ENCODE peak calls at places on chromosomes 12 and 14, in six cellular contexts. One of them, this sample, is unnamed.

GRCh38 chr14:91866061-91866460 is 1.3 kb downstream of the TC2N start:
- DNase-seq in H9: no peak
- DNase-seq in mammary epithelial cell: peak; percentile 53
- DNase-seq in PC-9: no peak
- DNase-seq in neural progenitor cell: no peak
- DNase-seq in A549: no peak
- DNase-seq in this sample: no peak

GRCh38 chr12:104276192-104277131 is 27.1 kb upstream of the EID3 start:
- DNase-seq in PC-9: no peak
- DNase-seq in H9: no peak
- DNase-seq in mammary epithelial cell: no peak
- DNase-seq in A549: peak; percentile 64
- DNase-seq in neural progenitor cell: no peak
- DNase-seq in this sample: no peak

GRCh38 chr12:84911331-84912190 is 1.0 kb downstream of the SLC6A15 start:
- DNase-seq in A549: peak; percentile 72
- DNase-seq in neural progenitor cell: peak; percentile 93
- DNase-seq in H9: peak; percentile 95
- DNase-seq in PC-9: peak; percentile 57
- DNase-seq in mammary epithelial cell: peak; percentile 87
- DNase-seq in this sample: peak; percentile 77

GRCh38 chr14:61565836-61566536 is 129.3 kb upstream of the HIF1A start:
- DNase-seq in PC-9: no peak
- DNase-seq in H9: no peak
- DNase-seq in mammary epithelial cell: peak; percentile 73
- DNase-seq in A549: peak; percentile 70
- DNase-seq in neural progenitor cell: no peak
- DNase-seq in this sample: peak; percentile 88

GRCh38 chr12:129226005-129226404 is 372.7 kb downstream of the GLT1D1 start:
- DNase-seq in neural progenitor cell: no peak
- DNase-seq in A549: no peak
- DNase-seq in H9: no peak
- DNase-seq in mammary epithelial cell: no peak
- DNase-seq in PC-9: no peak
- DNase-seq in this sample: no peak

GRCh38 chr12:128818065-128819022 is 5.4 kb downstream of the SLC15A4 start:
- DNase-seq in neural progenitor cell: no peak
- DNase-seq in mammary epithelial cell: peak; percentile 27
- DNase-seq in A549: peak; percentile 26
- DNase-seq in H9: no peak
- DNase-seq in PC-9: no peak
- DNase-seq in this sample: peak; percentile 96

GRCh38 chr14:72457641-72458040 is 436.3 kb downstream of the DPF3 start:
- DNase-seq in A549: peak; percentile 33
- DNase-seq in neural progenitor cell: no peak
- DNase-seq in mammary epithelial cell: peak; percentile 24
- DNase-seq in H9: no peak
- DNase-seq in PC-9: no peak
- DNase-seq in this sample: peak; percentile 83

GRCh38 chr14:32940066-32940651 is 1.5 kb downstream of the NPAS3 start:
- DNase-seq in H9: no peak
- DNase-seq in mammary epithelial cell: no peak
- DNase-seq in PC-9: no peak
- DNase-seq in A549: no peak
- DNase-seq in neural progenitor cell: peak; percentile 16
- DNase-seq in this sample: peak; percentile 86

GRCh38 chr12:54215990-54216579 is 27.3 kb upstream of the SMUG1 start:
- DNase-seq in PC-9: no peak
- DNase-seq in mammary epithelial cell: no peak
- DNase-seq in A549: peak; percentile 44
- DNase-seq in H9: peak; percentile 76
- DNase-seq in neural progenitor cell: no peak
- DNase-seq in this sample: peak; percentile 69

GRCh38 chr12:4432878-4433820 is 12.5 kb downstream of the FGF6 start:
- DNase-seq in A549: no peak
- DNase-seq in H9: peak; percentile 34
- DNase-seq in mammary epithelial cell: no peak
- DNase-seq in neural progenitor cell: no peak
- DNase-seq in PC-9: no peak
- DNase-seq in this sample: no peak

GRCh38 chr12:27460471-27460978 is 14.0 kb downstream of the SMCO2 start:
- DNase-seq in H9: no peak
- DNase-seq in mammary epithelial cell: peak; percentile 67
- DNase-seq in PC-9: peak; percentile 31
- DNase-seq in neural progenitor cell: no peak
- DNase-seq in A549: peak; percentile 39
- DNase-seq in this sample: no peak

GRCh38 chr12:112447106-112447505 is 28.4 kb downstream of the PTPN11 start:
- DNase-seq in mammary epithelial cell: no peak
- DNase-seq in H9: no peak
- DNase-seq in A549: no peak
- DNase-seq in PC-9: no peak
- DNase-seq in neural progenitor cell: no peak
- DNase-seq in this sample: peak; percentile 52

GRCh38 chr14:64983439-64984310 is 3.0 kb upstream of the FNTB start:
- DNase-seq in mammary epithelial cell: peak; percentile 48
- DNase-seq in A549: peak; percentile 70
- DNase-seq in H9: no peak
- DNase-seq in PC-9: peak; percentile 43
- DNase-seq in neural progenitor cell: peak; percentile 58
- DNase-seq in this sample: no peak

GRCh38 chr14:20706657-20707355 is 18.2 kb downstream of the ANG start:
- DNase-seq in H9: no peak
- DNase-seq in mammary epithelial cell: no peak
- DNase-seq in neural progenitor cell: no peak
- DNase-seq in PC-9: no peak
- DNase-seq in A549: no peak
- DNase-seq in this sample: peak; percentile 14

GRCh38 chr12:64010069-64010686 is 165.7 kb downstream of the SRGAP1 start:
- DNase-seq in A549: peak; percentile 42
- DNase-seq in mammary epithelial cell: peak; percentile 37
- DNase-seq in PC-9: no peak
- DNase-seq in H9: no peak
- DNase-seq in neural progenitor cell: no peak
- DNase-seq in this sample: peak; percentile 37

GRCh38 chr12:3770891-3771290 is 18.0 kb upstream of the CRACR2A start:
- DNase-seq in mammary epithelial cell: peak; percentile 89
- DNase-seq in H9: no peak
- DNase-seq in neural progenitor cell: no peak
- DNase-seq in A549: peak; percentile 49
- DNase-seq in PC-9: no peak
- DNase-seq in this sample: peak; percentile 87

GRCh38 chr12:131865196-131865875 is 29.1 kb upstream of the ULK1 start:
- DNase-seq in neural progenitor cell: no peak
- DNase-seq in PC-9: peak; percentile 87
- DNase-seq in A549: peak; percentile 96
- DNase-seq in H9: no peak
- DNase-seq in mammary epithelial cell: peak; percentile 70
- DNase-seq in this sample: peak; percentile 87

GRCh38 chr14:73879027-73879426 is 7.6 kb upstream of the ZNF410 start:
- DNase-seq in mammary epithelial cell: no peak
- DNase-seq in H9: no peak
- DNase-seq in neural progenitor cell: no peak
- DNase-seq in A549: no peak
- DNase-seq in PC-9: no peak
- DNase-seq in this sample: no peak

DNA sequence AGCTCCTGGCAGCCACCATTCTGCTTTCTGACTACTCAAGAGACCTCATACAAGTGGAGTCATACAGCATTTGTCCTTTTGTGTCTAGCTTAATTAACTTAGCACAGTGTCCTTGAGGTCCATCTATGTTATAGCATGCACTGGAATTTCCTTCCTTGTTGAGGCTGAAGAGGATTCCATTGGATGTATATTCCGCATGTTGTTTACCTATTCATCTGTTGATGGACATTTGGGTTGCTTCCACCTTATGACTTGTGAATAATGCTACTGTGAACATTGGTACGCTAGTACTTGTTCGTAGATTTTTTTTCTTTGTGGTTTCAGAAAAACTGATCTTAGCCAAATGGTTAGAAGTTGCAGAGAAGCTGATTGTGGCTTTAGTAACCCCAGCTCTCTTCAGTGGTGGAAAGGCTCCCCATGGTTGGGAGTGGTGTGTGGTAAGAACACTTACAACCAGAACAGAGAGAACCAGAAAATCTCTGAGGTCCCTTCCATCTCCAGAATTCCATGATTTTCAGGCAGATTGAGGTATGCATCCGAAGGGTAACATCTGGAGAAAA is 118.4 kb downstream of the SAMD4A start:
- DNase-seq in neural progenitor cell: no peak
- DNase-seq in PC-9: no peak
- DNase-seq in A549: no peak
- DNase-seq in H9: no peak
- DNase-seq in mammary epithelial cell: no peak
- DNase-seq in this sample: no peak
- H3K4me2 ChIP-seq in neural progenitor cell: no peak overlapping the region
- H3K4me2 ChIP-seq in PC-9: no peak overlapping the region
- H3K4me2 ChIP-seq in A549: no peak overlapping the region
- H3K4me2 ChIP-seq in H9: no peak overlapping the region
- H3K4me2 ChIP-seq in mammary epithelial cell: no peak overlapping the region
- H3K4me2 ChIP-seq in this sample: peak overlapping the region; percentile 72

GRCh38 chr12:23002381-23002780 is 377.4 kb downstream of the ETNK1 start:
- DNase-seq in A549: no peak
- DNase-seq in PC-9: no peak
- DNase-seq in H9: no peak
- DNase-seq in neural progenitor cell: peak; percentile 77
- DNase-seq in mammary epithelial cell: no peak
- DNase-seq in this sample: no peak
- H3K4me2 ChIP-seq in A549: no peak overlapping the region
- H3K4me2 ChIP-seq in PC-9: no peak overlapping the region
- H3K4me2 ChIP-seq in H9: no peak overlapping the region
- H3K4me2 ChIP-seq in neural progenitor cell: peak overlapping the region; percentile 20
- H3K4me2 ChIP-seq in mammary epithelial cell: no peak overlapping the region
- H3K4me2 ChIP-seq in this sample: no peak overlapping the region

DNA sequence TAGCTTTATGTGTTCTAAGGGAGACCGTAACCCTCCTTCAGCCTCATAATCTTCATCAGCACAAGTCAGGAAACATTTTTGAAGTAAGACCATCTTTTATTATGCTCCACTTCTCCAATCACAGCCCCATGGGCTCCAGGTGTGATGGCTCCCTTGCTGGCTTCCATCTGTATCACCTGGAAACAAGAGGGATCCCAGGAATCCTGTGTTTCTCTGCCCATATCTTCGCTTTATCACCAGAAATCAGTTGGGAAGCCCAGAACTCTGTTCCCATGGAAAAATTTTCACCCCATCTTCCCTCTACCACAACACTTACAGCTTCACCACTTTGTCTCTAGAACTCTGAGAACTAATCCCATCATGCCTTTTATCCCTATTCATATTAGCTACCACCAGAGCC is 68.3 kb downstream of the METTL25 start:
- DNase-seq in A549: no peak
- DNase-seq in neural progenitor cell: no peak
- DNase-seq in mammary epithelial cell: no peak
- DNase-seq in H9: no peak
- DNase-seq in PC-9: no peak
- DNase-seq in this sample: no peak
- H3K4me2 ChIP-seq in A549: no peak overlapping the region
- H3K4me2 ChIP-seq in neural progenitor cell: no peak overlapping the region
- H3K4me2 ChIP-seq in mammary epithelial cell: no peak overlapping the region
- H3K4me2 ChIP-seq in H9: no peak overlapping the region
- H3K4me2 ChIP-seq in PC-9: no peak overlapping the region
- H3K4me2 ChIP-seq in this sample: no peak overlapping the region

GRCh38 chr14:24234095-24235020 is 1.6 kb downstream of the GMPR2 start:
- DNase-seq in A549: no peak
- DNase-seq in H9: no peak
- DNase-seq in PC-9: no peak
- DNase-seq in neural progenitor cell: no peak
- DNase-seq in mammary epithelial cell: no peak
- DNase-seq in this sample: peak; percentile 66
- H3K4me2 ChIP-seq in A549: peak overlapping the region; percentile 82
- H3K4me2 ChIP-seq in H9: no peak overlapping the region
- H3K4me2 ChIP-seq in PC-9: peak overlapping the region; percentile 96
- H3K4me2 ChIP-seq in neural progenitor cell: peak overlapping the region; percentile 93
- H3K4me2 ChIP-seq in mammary epithelial cell: peak overlapping the region; percentile 6
- H3K4me2 ChIP-seq in this sample: peak overlapping the region; percentile 92

GRCh38 chr12:578743-579449 is 84.3 kb downstream of the NINJ2 start:
- DNase-seq in neural progenitor cell: no peak
- DNase-seq in PC-9: peak; percentile 25
- DNase-seq in A549: peak; percentile 31
- DNase-seq in mammary epithelial cell: no peak
- DNase-seq in H9: no peak
- DNase-seq in this sample: no peak
- H3K4me2 ChIP-seq in neural progenitor cell: peak overlapping the region; percentile 63
- H3K4me2 ChIP-seq in PC-9: no peak overlapping the region
- H3K4me2 ChIP-seq in A549: peak overlapping the region; percentile 62
- H3K4me2 ChIP-seq in mammary epithelial cell: no peak overlapping the region
- H3K4me2 ChIP-seq in H9: no peak overlapping the region
- H3K4me2 ChIP-seq in this sample: no peak overlapping the region

GRCh38 chr14:37594916-37595808 is at the start of the genes FOXA1 and TTC6:
- DNase-seq in A549: peak; percentile 83
- DNase-seq in mammary epithelial cell: peak; percentile 51
- DNase-seq in neural progenitor cell: peak; percentile 72
- DNase-seq in H9: peak; percentile 81
- DNase-seq in PC-9: peak; percentile 62
- DNase-seq in this sample: peak; percentile 95

GRCh38 chr14:37592288-37593274 is 2.5 kb downstream of the FOXA1 start:
- DNase-seq in H9: peak; percentile 47
- DNase-seq in neural progenitor cell: peak; percentile 42
- DNase-seq in PC-9: peak; percentile 47
- DNase-seq in A549: peak; percentile 67
- DNase-seq in mammary epithelial cell: no peak
- DNase-seq in this sample: peak; percentile 65

GRCh38 chr14:37591941-37592287 is 3.1 kb downstream of the FOXA1 start:
- DNase-seq in neural progenitor cell: peak; percentile 45
- DNase-seq in PC-9: peak; percentile 63
- DNase-seq in A549: peak; percentile 77
- DNase-seq in H9: no peak
- DNase-seq in mammary epithelial cell: no peak
- DNase-seq in this sample: peak; percentile 50

GRCh38 chr14:37594238-37594915 is 672 bp downstream of the FOXA1 start:
- DNase-seq in mammary epithelial cell: peak; percentile 74
- DNase-seq in A549: peak; percentile 92
- DNase-seq in PC-9: peak; percentile 71
- DNase-seq in neural progenitor cell: peak; percentile 91
- DNase-seq in H9: peak; percentile 74
- DNase-seq in this sample: peak; percentile 98

DNA sequence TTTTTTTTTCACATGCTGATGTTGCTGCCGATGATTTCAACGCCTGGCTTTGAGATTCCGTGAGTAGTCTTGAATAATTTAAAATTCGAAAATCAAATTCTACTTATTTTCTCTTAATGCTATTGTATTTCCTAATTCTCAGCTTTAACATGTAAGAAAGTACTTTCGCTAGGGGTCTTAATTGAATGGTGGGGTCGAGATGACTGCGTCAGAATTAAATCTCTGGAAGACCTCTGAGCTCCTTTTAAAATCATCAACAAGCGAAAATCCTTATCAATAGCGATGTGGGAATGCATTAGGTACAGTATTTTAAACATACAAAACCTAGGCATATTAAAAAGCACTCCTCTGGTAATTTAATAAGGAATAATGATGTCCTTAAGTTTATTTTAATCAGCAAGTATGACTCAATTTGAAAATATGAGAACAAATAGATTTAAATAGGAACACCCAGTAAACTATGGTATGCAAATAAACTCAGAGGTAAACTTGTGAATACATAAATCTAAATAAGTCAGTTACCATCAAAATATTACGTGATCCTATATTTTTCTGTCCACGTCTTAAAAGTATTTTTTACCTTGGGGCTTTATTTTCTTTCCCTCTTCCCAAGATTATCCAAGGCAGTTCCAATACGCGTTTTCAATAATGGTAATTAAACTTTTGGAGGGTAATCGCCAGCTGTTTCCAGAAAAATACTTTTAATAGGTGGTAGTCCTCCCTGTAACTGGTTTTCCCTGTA is 1.4 kb downstream of the FOXA1 start:
- DNase-seq in neural progenitor cell: no peak
- DNase-seq in A549: no peak
- DNase-seq in mammary epithelial cell: no peak
- DNase-seq in PC-9: no peak
- DNase-seq in H9: no peak
- DNase-seq in this sample: peak; percentile 74
- H3K4me2 ChIP-seq in neural progenitor cell: peak overlapping the region; percentile 73
- H3K4me2 ChIP-seq in A549: peak overlapping the region; percentile 95
- H3K4me2 ChIP-seq in mammary epithelial cell: no peak overlapping the region
- H3K4me2 ChIP-seq in PC-9: peak overlapping the region; percentile 96
- H3K4me2 ChIP-seq in H9: no peak overlapping the region
- H3K4me2 ChIP-seq in this sample: peak overlapping the region; percentile 82